ENCODE peak calls at places on chromosomes 12 and 14, in four cellular contexts. K is HepG2, G is GM12878, Z is H1. R is an unnamed sample.

GRCh38 chr12:120689397-120690082 is 2.6 kb downstream of the MLEC start:
- DNase-seq in K (peak), G (no peak), Z (no peak), R (no peak)

GRCh38 chr14:69536976-69537375 is 37.7 kb downstream of the CCDC177 start:
- DNase-seq in K (no peak), G (no peak), Z (no peak), R (no peak)

GRCh38 chr14:99174081-99174851 is 97.7 kb downstream of the BCL11B start:
- DNase-seq in K (no peak), G (no peak), Z (peak), R (no peak)

GRCh38 chr12:12684375-12685106 is 11.4 kb downstream of the GPR19 start:
- DNase-seq in K (peak), G (no peak), Z (peak), R (peak)

GRCh38 chr14:97580923-97581495 is 783.8 kb downstream of the VRK1 start:
- DNase-seq in K (no peak), G (no peak), Z (peak), R (peak)

GRCh38 chr12:131105736-131106356 is 152.1 kb downstream of the ADGRD1 start:
- DNase-seq in K (no peak), G (no peak), Z (no peak), R (no peak)

GRCh38 chr14:97712471-97712870 is 915.3 kb downstream of the VRK1 start:
- DNase-seq in K (no peak), G (no peak), Z (no peak), R (no peak)

GRCh38 chr12:6340745-6341438 is 984 bp downstream of the TNFRSF1A start:
- DNase-seq in K (no peak), G (no peak), Z (no peak), R (no peak)

GRCh38 chr12:7712841-7713442 is 1.7 kb downstream of the DPPA3 start:
- DNase-seq in K (no peak), G (no peak), Z (peak), R (no peak)

GRCh38 chr14:69487226-69487625 is 2.7 kb downstream of the PLEKHD1 start:
- DNase-seq in K (no peak), G (no peak), Z (no peak), R (no peak)

GRCh38 chr12:31682136-31682962 is 22.9 kb downstream of the ETFBKMT start:
- DNase-seq in K (peak), G (peak), Z (peak), R (peak)

GRCh38 chr14:76716285-76716684 is 45.0 kb upstream of the VASH1 start:
- DNase-seq in K (no peak), G (no peak), Z (no peak), R (no peak)

GRCh38 chr14:72318648-72319047 is 386.4 kb downstream of the RGS6 start:
- DNase-seq in K (no peak), G (peak), Z (no peak), R (no peak)

GRCh38 chr12:124861492-124861891 is 2.2 kb downstream of the SCARB1 start:
- DNase-seq in K (no peak), G (peak), Z (no peak), R (no peak)

GRCh38 chr14:75562048-75562447 is 16.4 kb upstream of the FLVCR2 start:
- DNase-seq in K (no peak), G (no peak), Z (no peak), R (no peak)

GRCh38 chr14:96055065-96055752 is 16.0 kb downstream of the C14orf132 start:
- DNase-seq in K (no peak), G (no peak), Z (peak), R (no peak)

GRCh38 chr14:50773632-50774541 is 57.1 kb downstream of the NIN start:
- DNase-seq in K (peak), G (no peak), Z (peak), R (peak)

GRCh38 chr14:104586832-104587620 is 7.5 kb downstream of the C14orf180 start:
- DNase-seq in K (no peak), G (no peak), Z (no peak), R (no peak)

GRCh38 chr14:74962493-74962892 is 7.1 kb upstream of the PGF start:
- DNase-seq in K (no peak), G (no peak), Z (no peak), R (no peak)

GRCh38 chr12:31833541-31833840 is 104.7 kb upstream of the AMN1 start:
- DNase-seq in K (no peak), G (no peak), Z (no peak), R (no peak)

GRCh38 chr12:113322353-113322752 is 12.6 kb downstream of the SLC8B1 start:
- DNase-seq in K (no peak), G (no peak), Z (no peak), R (no peak)

GRCh38 chr12:126243814-126244213 is 1178.6 kb downstream of the AACS start:
- DNase-seq in K (no peak), G (no peak), Z (no peak), R (no peak)

GRCh38 chr12:48883305-48884171 is 17.9 kb upstream of the RND1 start:
- DNase-seq in K (peak), G (no peak), Z (peak), R (peak)

GRCh38 chr14:52076334-52076733 is 7.5 kb upstream of the NID2 start:
- DNase-seq in K (no peak), G (no peak), Z (no peak), R (no peak)

GRCh38 chr14:58096731-58097130 is 55.3 kb downstream of the ARMH4 start:
- DNase-seq in K (no peak), G (no peak), Z (no peak), R (no peak)

GRCh38 chr12:41663487-41664258 is 475.6 kb downstream of the PDZRN4 start:
- DNase-seq in K (peak), G (no peak), Z (no peak), R (peak)

GRCh38 chr12:19431407-19432308 is 7.6 kb upstream of the AEBP2 start:
- DNase-seq in K (no peak), G (peak), Z (no peak), R (no peak)

GRCh38 chr14:50399251-50400032 is 2.8 kb upstream of the CDKL1 start:
- DNase-seq in K (no peak), G (no peak), Z (no peak), R (no peak)

GRCh38 chr12:113098428-113099028 is 37.0 kb downstream of the RASAL1 start:
- DNase-seq in K (peak), G (no peak), Z (peak), R (peak)

GRCh38 chr12:91216871-91217270 is 34.3 kb upstream of the DCN start:
- DNase-seq in K (no peak), G (no peak), Z (no peak), R (no peak)

GRCh38 chr12:116427200-116427932 is 131.8 kb upstream of the MAP1LC3B2 start:
- DNase-seq in K (no peak), G (no peak), Z (peak), R (peak)

GRCh38 chr12:74537126-74537706 is 419 bp upstream of the ATXN7L3B start:
- DNase-seq in K (peak), G (peak), Z (no peak), R (no peak)

GRCh38 chr12:76878045-76878898 is 547 bp downstream of the CSRP2 start:
- DNase-seq in K (peak), G (no peak), Z (peak), R (peak)

GRCh38 chr12:31117203-31118011 is 43.7 kb downstream of the DDX11 start:
- DNase-seq in K (peak), G (no peak), Z (peak), R (peak)

GRCh38 chr12:100401660-100402059 is 44.8 kb downstream of the SLC17A8 start:
- DNase-seq in K (no peak), G (no peak), Z (peak), R (no peak)

GRCh38 chr12:41512531-41512930 is 324.4 kb downstream of the PDZRN4 start:
- DNase-seq in K (no peak), G (no peak), Z (no peak), R (no peak)

GRCh38 chr14:94373708-94374107 is 14.7 kb downstream of the SERPINA1 start:
- DNase-seq in K (no peak), G (no peak), Z (no peak), R (no peak)

GRCh38 chr14:33702293-33702692 is 248.6 kb downstream of the EGLN3 start:
- DNase-seq in K (no peak), G (no peak), Z (no peak), R (no peak)

GRCh38 chr12:77893918-77894317 is 63.2 kb downstream of the NAV3 start:
- DNase-seq in K (peak), G (no peak), Z (no peak), R (no peak)

GRCh38 chr12:92021665-92022033 is 124.0 kb downstream of the BTG1 start:
- DNase-seq in K (no peak), G (no peak), Z (no peak), R (peak)

DNA sequence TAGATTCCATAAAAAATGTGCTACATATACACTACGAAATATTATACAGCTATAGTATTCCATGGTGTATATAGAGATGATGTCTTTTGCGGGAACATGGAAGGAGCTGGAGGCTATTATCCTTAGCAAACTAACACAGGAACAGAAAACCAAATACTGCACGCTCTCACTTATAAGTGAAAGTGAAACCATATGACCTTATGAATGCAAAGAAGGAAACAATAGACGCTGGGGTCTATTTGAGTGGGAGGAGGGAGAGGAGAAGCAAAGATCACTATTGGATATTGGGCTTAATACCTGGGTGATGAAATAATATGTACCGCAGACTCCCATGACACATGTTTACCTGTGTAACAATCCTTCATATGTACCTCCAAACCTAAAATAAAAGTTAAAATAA is 142.7 kb downstream of the LRFN5 start:
- DNase-seq in K (peak), G (no peak), Z (no peak), R (no peak)
- TF ChIP-seq SUZ12 in K (no peak), G (no peak), Z (no peak), R (no peak)

GRCh38 chr12:95412826-95413311 is 61.1 kb upstream of the METAP2 start:
- DNase-seq in K (no peak), G (no peak), Z (no peak), R (no peak)
- H3K9ac ChIP-seq in K (no peak), G (no peak), Z (no peak), R (no peak)

DNA sequence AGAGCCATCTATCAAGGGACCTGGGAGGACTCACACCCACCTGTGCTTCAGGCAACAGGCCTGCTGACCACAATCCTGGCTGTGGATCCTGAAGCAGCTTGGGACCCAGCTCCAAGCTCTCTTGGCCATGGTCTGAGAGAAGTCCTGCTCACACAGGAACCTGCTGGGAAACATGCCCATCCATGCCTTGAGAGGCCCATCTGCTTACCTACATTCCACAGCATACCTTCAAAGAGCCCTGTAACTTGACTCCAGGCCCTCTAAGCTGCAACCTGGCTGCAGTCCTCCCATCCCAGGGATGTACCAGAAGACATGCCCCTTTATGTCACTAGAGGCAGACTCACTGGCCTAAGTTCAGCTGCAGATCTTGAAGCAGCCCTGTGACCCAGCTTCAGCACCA is 61.7 kb upstream of the AMIGO2 start:
- DNase-seq in K (no peak), G (no peak), Z (no peak), R (no peak)
- TF ChIP-seq SUZ12 in K (no peak), G (no peak), Z (no peak), R (no peak)

GRCh38 chr12:65121049-65121955 is at the start of gene WIF1:
- DNase-seq in K (no peak), G (no peak), Z (peak), R (peak)
- H3K9ac ChIP-seq in K (no peak), G (no peak), Z (peak), R (peak)

DNA sequence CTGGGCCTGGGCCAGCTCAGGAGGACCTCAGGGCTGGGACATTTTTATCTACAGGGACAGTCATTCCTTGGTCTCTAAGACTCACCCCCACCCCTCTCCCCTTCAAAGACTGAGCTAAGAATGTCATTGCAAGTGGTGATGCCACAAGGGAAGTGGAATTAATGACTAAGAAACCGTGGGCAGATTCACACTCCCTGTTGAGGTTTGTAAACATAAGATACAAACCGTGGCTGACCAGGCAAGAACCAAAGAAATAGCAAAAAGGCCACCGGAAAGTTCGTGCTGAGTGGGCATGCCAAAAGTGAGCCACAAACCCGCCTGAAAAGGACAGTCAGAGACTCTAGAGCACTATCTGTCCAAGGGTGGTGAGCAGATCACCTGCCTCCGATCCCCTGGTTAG is 25.7 kb downstream of the NUAK1 start:
- DNase-seq in K (no peak), G (peak), Z (no peak), R (no peak)
- TF ChIP-seq SUZ12 in K (no peak), G (no peak), Z (no peak), R (no peak)

GRCh38 chr12:95787274-95787814 is 3.2 kb downstream of the NTN4 start:
- DNase-seq in K (no peak), G (no peak), Z (no peak), R (no peak)

GRCh38 chr12:95788637-95789036 is 1.9 kb downstream of the NTN4 start:
- DNase-seq in K (no peak), G (no peak), Z (no peak), R (no peak)

GRCh38 chr12:95790912-95791849 is 617 bp upstream of the NTN4 start:
- DNase-seq in K (no peak), G (no peak), Z (peak), R (no peak)

GRCh38 chr12:95790025-95790911 is at the start of gene NTN4:
- DNase-seq in K (no peak), G (no peak), Z (peak), R (no peak)

DNA sequence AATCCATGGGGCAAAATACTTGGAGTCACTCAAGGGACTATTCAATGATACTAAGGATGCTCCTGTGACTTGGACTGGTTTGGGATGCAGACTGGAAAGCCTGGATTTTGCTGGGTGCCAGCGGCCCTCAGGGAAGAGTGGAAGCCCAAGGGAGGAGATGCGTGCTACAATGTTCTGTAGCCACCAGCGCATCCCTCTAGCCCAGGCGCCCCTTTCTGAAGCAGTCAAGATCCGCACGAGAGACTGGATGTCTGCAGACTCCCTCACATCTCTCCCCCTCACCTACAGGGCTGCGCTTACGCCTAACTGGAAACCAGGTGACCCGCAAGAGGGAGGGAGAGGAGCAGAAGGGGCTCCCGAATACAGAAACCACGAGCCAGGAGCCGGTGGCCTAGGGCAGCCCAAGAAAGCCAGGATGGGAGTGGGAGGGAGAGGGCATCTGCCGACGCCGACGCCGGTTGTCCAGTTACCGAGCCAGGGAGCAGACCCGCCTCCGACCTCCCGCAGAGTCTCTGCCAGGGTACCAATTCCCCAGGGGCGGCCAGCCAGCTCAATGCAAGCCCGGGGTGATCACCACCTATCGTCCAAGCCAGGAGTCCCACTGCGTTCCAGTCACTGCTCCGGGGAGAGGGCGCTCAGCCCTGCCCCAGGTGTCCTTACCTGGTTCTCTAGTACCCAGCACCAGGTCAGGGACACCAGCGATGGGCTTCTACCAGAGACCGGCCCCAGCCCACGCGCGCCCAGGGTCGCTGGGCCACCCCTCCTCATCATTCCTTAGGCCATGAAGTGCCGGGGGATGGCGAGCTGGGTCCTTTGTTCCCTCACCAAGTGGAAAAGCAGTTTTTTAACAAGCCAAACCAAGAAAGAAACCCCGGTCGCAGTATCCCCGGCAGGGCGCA is 1.2 kb downstream of the NTN4 start:
- DNase-seq in K (no peak), G (no peak), Z (no peak), R (no peak)
- H3K9ac ChIP-seq in K (peak), G (no peak), Z (no peak), R (peak)

GRCh38 chr12:52119398-52120254 is 40.1 kb downstream of the SMIM41 start:
- DNase-seq in K (peak), G (no peak), Z (peak), R (peak)
- TF ChIP-seq SUZ12 in K (no peak), G (no peak), Z (no peak), R (no peak)